ENCODE peak calls at places on chromosomes 3 and 15, in five cellular contexts. N, Z, K, E and H are unnamed samples.

GRCh38 chr3:14452676-14453367 is 50.4 kb downstream of the SLC6A6 start:
- DNase-seq in Z (peak), K (no peak), N (no peak), E (peak), H (no peak)

GRCh38 chr15:99163271-99164062 is 58.6 kb downstream of the SYNM start:
- DNase-seq in N (no peak), Z (no peak), E (no peak), K (no peak), H (no peak)

GRCh38 chr3:36991147-36991546 is 1.8 kb downstream of the EPM2AIP1 start:
- DNase-seq in Z (no peak), N (no peak), K (no peak), E (no peak), H (peak)

GRCh38 chr3:151234825-151235224 is 31.8 kb upstream of the GPR171 start:
- DNase-seq in Z (no peak), N (no peak), K (no peak), E (no peak), H (no peak)

GRCh38 chr3:186432189-186432588 is 70.2 kb upstream of the DGKG start:
- DNase-seq in E (no peak), K (no peak), N (no peak), Z (no peak), H (no peak)

GRCh38 chr15:41648770-41649169 is 11.4 kb upstream of the MGA start:
- DNase-seq in Z (no peak), K (no peak), N (no peak), E (no peak), H (no peak)

GRCh38 chr3:48409291-48410201 is 20.3 kb downstream of the PLXNB1 start:
- DNase-seq in E (peak), Z (no peak), K (no peak), N (no peak), H (no peak)

GRCh38 chr3:108518895-108519294 is 8.5 kb upstream of the MYH15 start:
- DNase-seq in Z (no peak), N (no peak), K (no peak), E (no peak), H (no peak)

GRCh38 chr3:16137977-16138376 is 36.5 kb upstream of the GALNT15 start:
- DNase-seq in Z (no peak), E (no peak), K (no peak), N (no peak), H (no peak)

GRCh38 chr3:148999806-149000205 is 8.5 kb downstream of the GYG1 start:
- DNase-seq in E (no peak), Z (no peak), K (no peak), N (no peak), H (no peak)

GRCh38 chr3:64431717-64432116 is 206.5 kb upstream of the PRICKLE2 start:
- DNase-seq in K (no peak), N (no peak), Z (no peak), E (no peak), H (no peak)

GRCh38 chr15:82648257-82649103 is 1.3 kb upstream of the CPEB1 start:
- DNase-seq in Z (no peak), E (no peak), N (no peak), K (no peak), H (no peak)

GRCh38 chr3:37168896-37169295 is 5.5 kb downstream of the LRRFIP2 start:
- DNase-seq in E (no peak), Z (no peak), K (no peak), N (no peak), H (no peak)